ENCODE peak calls at places on chromosomes 13 and 19, in four cellular contexts. T is mesenchymal stem cell, O is mesendoderm, X is IMR-90. L is an unnamed sample.
A peak's percentile ranks its signal among the peaks of the same experiment; 100 is the strongest.

GRCh38 chr19:1861599-1862031 is 1.8 kb downstream of the KLF16 start:
- DNase-seq in T (peak; percentile 56), O (no peak), X (no peak), L (no peak)

GRCh38 chr13:47268270-47268669 is 371.4 kb upstream of the HTR2A start:
- DNase-seq in X (no peak), O (no peak), T (no peak), L (no peak)

GRCh38 chr13:69092615-69093322 is 1014.9 kb upstream of the ATXN8OS start:
- DNase-seq in T (no peak), X (no peak), O (peak; percentile 41), L (no peak)

GRCh38 chr13:29713841-29714240 is 118.4 kb upstream of the SLC7A1 start:
- DNase-seq in T (no peak), O (peak; percentile 56), X (peak; percentile 21), L (no peak)

GRCh38 chr13:23714672-23715071 is 144.5 kb downstream of the TNFRSF19 start:
- DNase-seq in X (no peak), T (no peak), O (no peak), L (no peak)

GRCh38 chr13:49938274-49938673 is 2.1 kb upstream of the SPRYD7 start:
- DNase-seq in T (no peak), O (no peak), X (no peak), L (no peak)

GRCh38 chr13:106143392-106143791 is 392.1 kb downstream of the EFNB2 start:
- DNase-seq in X (peak; percentile 90), T (no peak), O (no peak), L (no peak)

GRCh38 chr13:106376411-106377112 is 158.9 kb downstream of the EFNB2 start:
- DNase-seq in O (peak; percentile 33), X (peak; percentile 95), T (peak; percentile 90), L (no peak)

GRCh38 chr13:108961542-108962125 is 332.2 kb downstream of the MYO16 start:
- DNase-seq in T (peak; percentile 71), O (peak; percentile 69), X (peak; percentile 62), L (peak; percentile 57)

GRCh38 chr19:4557971-4558941 is 1.2 kb downstream of the SEMA6B start:
- DNase-seq in X (no peak), T (peak; percentile 22), O (peak; percentile 62), L (no peak)

GRCh38 chr13:28355822-28356371 is 139.0 kb downstream of the FLT1 start:
- DNase-seq in T (peak; percentile 96), X (peak; percentile 86), O (peak; percentile 62), L (no peak)

GRCh38 chr13:109625156-109625555 is 161.2 kb downstream of the IRS2 start:
- DNase-seq in O (no peak), X (no peak), T (no peak), L (no peak)

GRCh38 chr13:50798923-50799322 is 44.6 kb downstream of the DLEU7 start:
- DNase-seq in T (no peak), X (no peak), O (no peak), L (no peak)

GRCh38 chr19:821228-821975 is at the start of gene PLPPR3:
- DNase-seq in T (no peak), X (no peak), O (no peak), L (no peak)
- H2AK5ac ChIP-seq in T (no peak within 1 kb of the TSS), X (no peak within 1 kb of the TSS), O (no peak within 1 kb of the TSS), L (peak within 1 kb of the TSS; percentile 100)

GRCh38 chr19:7214329-7215089 is 79.7 kb downstream of the INSR start:
- DNase-seq in T (no peak), X (no peak), O (no peak), L (no peak)
- H3K4me2 ChIP-seq in T (no peak overlapping the region), X (no peak overlapping the region), O (no peak overlapping the region), L (no peak overlapping the region)

DNA sequence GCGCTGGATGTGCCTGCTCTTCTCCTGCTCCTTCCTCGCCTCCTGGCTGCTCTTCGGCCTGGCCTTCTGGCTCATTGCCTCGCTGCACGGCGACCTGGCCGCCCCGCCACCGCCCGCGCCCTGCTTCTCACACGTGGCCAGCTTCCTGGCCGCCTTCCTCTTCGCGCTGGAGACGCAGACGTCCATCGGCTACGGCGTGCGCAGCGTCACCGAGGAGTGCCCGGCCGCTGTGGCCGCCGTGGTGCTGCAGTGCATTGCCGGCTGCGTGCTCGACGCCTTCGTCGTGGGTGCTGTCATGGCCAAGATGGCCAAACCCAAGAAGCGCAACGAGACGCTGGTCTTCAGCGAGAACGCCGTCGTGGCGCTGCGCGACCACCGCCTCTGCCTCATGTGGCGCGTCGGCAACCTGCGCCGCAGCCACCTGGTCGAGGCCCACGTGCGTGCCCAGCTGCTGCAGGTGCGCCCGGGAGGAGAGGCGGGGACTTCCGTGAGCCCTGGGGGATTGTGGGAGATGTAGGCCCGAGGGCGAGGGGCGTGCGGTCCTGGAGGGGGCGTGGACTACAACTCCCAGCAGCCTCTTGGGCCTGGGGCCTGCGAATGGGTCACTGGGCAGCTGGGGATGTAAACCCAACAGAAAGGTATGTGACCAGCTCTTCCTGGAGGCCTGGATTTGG is 6.7 kb downstream of the KCNJ14 start:
- DNase-seq in X (no peak), O (peak; percentile 89), T (no peak), L (no peak)
- H2AK5ac ChIP-seq in X (no peak overlapping the region), O (no peak overlapping the region), T (no peak overlapping the region), L (peak overlapping the region; percentile 84)

GRCh38 chr13:100721885-100722512 is 47.4 kb upstream of the TMTC4 start:
- DNase-seq in O (peak; percentile 61), X (peak; percentile 50), T (peak; percentile 53), L (peak; percentile 51)
- H3K4me2 ChIP-seq in O (no peak overlapping the region), X (no peak overlapping the region), T (no peak overlapping the region), L (no peak overlapping the region)

GRCh38 chr19:50679177-50680125 is 30.2 kb downstream of the C19orf81 start:
- DNase-seq in O (peak; percentile 70), T (peak; percentile 8), X (peak; percentile 66), L (peak; percentile 67)
- H2AK5ac ChIP-seq in O (no peak overlapping the region), T (no peak overlapping the region), X (no peak overlapping the region), L (peak overlapping the region; percentile 52)

GRCh38 chr13:65631078-65631477 is 1599.1 kb downstream of the PCDH9 start:
- DNase-seq in T (no peak), X (peak; percentile 4), O (no peak), L (no peak)
- H3K4me2 ChIP-seq in T (no peak overlapping the region), X (no peak overlapping the region), O (no peak overlapping the region), L (no peak overlapping the region)

GRCh38 chr13:20405691-20406090 is 120.0 kb downstream of the CRYL1 start:
- DNase-seq in X (no peak), T (no peak), O (peak; percentile 70), L (peak; percentile 29)
- H2AK5ac ChIP-seq in X (no peak overlapping the region), T (no peak overlapping the region), O (no peak overlapping the region), L (no peak overlapping the region)

GRCh38 chr13:99590519-99591011 is 89.3 kb downstream of the TM9SF2 start:
- DNase-seq in X (peak; percentile 50), T (no peak), O (no peak), L (no peak)
- H3K4me2 ChIP-seq in X (peak overlapping the region; percentile 1), T (no peak overlapping the region), O (no peak overlapping the region), L (no peak overlapping the region)

DNA sequence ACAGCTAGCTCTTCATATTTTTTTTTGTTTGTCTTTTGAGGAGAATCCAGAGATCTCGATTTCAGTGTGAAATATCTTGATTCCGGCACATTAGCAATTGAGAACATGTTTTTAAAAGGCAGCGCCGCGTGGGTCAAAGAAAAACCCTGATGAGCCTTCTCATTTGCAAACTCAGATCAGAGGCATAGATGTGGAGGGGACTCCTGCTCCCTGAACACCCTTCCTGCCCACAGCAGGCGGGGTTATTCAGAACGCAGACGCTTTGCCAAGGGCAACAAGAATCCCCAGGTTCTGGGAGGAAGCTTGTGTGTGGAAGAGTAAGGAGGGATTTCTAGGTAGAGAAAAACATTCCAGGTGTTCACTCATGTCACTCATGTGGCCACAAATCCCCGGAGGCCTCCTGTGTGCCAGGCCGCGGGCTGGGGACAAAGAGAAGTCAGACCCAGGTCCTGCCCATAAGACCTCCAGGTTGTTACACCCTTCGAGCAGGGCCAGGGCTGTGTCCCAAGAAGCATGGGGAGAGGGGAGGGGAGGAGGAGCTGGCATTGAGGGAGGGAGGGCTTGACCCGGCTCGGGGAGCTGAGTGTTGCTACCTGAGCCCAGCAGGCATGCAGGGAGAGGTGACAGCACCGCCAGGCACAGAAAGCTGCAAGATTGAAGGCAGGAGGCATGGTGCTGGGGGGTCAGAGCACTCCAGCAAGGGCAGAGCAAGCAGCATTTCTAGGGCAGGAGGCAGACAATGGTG is 15.9 kb upstream of the IGLON5 start:
- DNase-seq in X (no peak), O (peak; percentile 55), T (no peak), L (no peak)
- H2AK5ac ChIP-seq in X (no peak overlapping the region), O (no peak overlapping the region), T (no peak overlapping the region), L (no peak overlapping the region)

DNA sequence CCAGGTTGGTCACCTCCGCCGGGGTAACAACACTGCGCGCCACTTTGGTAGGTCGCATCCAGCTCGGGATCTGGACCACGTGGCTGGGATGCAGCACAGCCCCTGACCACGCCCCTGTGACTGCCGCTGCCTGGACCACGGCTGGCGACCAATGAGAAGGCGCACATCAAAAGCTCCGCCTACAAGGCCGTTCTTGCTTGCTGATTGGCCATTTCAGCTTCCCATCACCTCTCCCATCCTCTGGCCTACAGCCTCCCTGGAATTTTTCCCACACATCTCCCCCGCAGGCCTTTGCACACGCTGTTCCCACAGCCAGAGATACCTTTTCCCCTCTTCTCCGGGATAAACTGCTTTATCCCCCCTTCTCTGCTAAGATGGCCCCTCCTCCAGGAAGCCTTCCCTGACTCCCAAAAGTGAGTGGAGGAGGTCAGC is 12.5 kb upstream of the MAP1S start:
- DNase-seq in T (no peak), X (peak; percentile 39), O (peak; percentile 91), L (no peak)
- H3K4me2 ChIP-seq in T (no peak overlapping the region), X (no peak overlapping the region), O (peak overlapping the region; percentile 8), L (peak overlapping the region; percentile 40)

L was measured in neuronal stem cell.